ENCODE peak calls at places on chromosomes 6 and 20, in ten cellular contexts. Z is AG08395; I is CD8-positive, alpha-beta T cell; L is HT-29; O is stimulated activated CD4-positive, alpha-beta T cell treated with anti-CD3 and anti-CD28 coated beads, Interleukin-2, amount 100 ng/mL, for 48 hours; Q is transverse colon; V is ELF-1; Y is globus pallidus; S is erythroblast; N is B cell. R is an unnamed sample.

GRCh38 chr20:5918856-5919633 is 31.3 kb downstream of the TRMT6 start:
- DNase-seq in S (no peak), Q (no peak), O (no peak), N (no peak), Z (peak), I (no peak), Y (no peak), V (peak), L (peak), R (peak)

GRCh38 chr6:19803331-19804330 is 33.5 kb upstream of the ID4 start:
- DNase-seq in L (no peak), Z (peak), Y (no peak), V (peak), S (no peak), N (no peak), O (no peak), I (no peak), Q (no peak), R (peak)

GRCh38 chr20:64164123-64164836 is at the start of gene MYT1:
- DNase-seq in I (no peak), L (peak), N (no peak), O (no peak), V (no peak), Y (no peak), Q (no peak), Z (no peak), S (no peak), R (peak)

GRCh38 chr20:19487420-19487819 is 270.6 kb upstream of the RIN2 start:
- DNase-seq in L (no peak), Z (no peak), V (no peak), N (no peak), I (no peak), Y (no peak), O (no peak), Q (no peak), S (no peak), R (no peak)

GRCh38 chr6:9484686-9485085 is 930.2 kb downstream of the TFAP2A start:
- DNase-seq in N (no peak), O (no peak), L (no peak), S (no peak), Q (no peak), V (no peak), I (no peak), Y (no peak), Z (no peak), R (no peak)

GRCh38 chr6:155177369-155177961 is 86.3 kb upstream of the CLDN20 start:
- DNase-seq in O (peak), V (no peak), Q (no peak), N (no peak), Z (peak), L (peak), I (no peak), Y (peak), S (peak), R (peak)

GRCh38 chr6:39051399-39052122 is 3.0 kb downstream of the GLP1R start:
- DNase-seq in Z (no peak), Q (no peak), L (no peak), S (no peak), V (no peak), Y (no peak), I (no peak), N (no peak), O (no peak), R (peak)

GRCh38 chr20:43961116-43961515 is 46.5 kb downstream of the TOX2 start:
- DNase-seq in L (no peak), O (no peak), Z (no peak), N (no peak), I (no peak), V (no peak), S (no peak), Q (no peak), Y (no peak), R (no peak)

GRCh38 chr20:63665708-63666107 is 7.6 kb downstream of the RTEL1 start:
- DNase-seq in S (no peak), Y (no peak), V (no peak), Z (no peak), Q (no peak), L (no peak), O (no peak), I (no peak), N (no peak), R (no peak)

GRCh38 chr20:32112862-32113261 is 3.3 kb downstream of the TM9SF4 start:
- DNase-seq in V (no peak), L (no peak), S (no peak), N (no peak), Z (no peak), O (no peak), Y (no peak), I (no peak), Q (peak), R (no peak)

GRCh38 chr6:106220485-106220884 is 105.1 kb downstream of the ATG5 start:
- DNase-seq in V (no peak), Y (no peak), Q (no peak), O (no peak), I (no peak), L (no peak), N (no peak), Z (no peak), S (no peak), R (no peak)

GRCh38 chr20:62323980-62324906 is 21.4 kb downstream of the ADRM1 start:
- DNase-seq in V (no peak), S (no peak), Y (no peak), Q (no peak), Z (no peak), N (no peak), I (peak), L (no peak), O (no peak), R (no peak)

GRCh38 chr6:122621638-122622037 is 11.4 kb downstream of the PKIB start:
- DNase-seq in N (no peak), S (no peak), L (no peak), Q (no peak), V (no peak), O (no peak), Z (no peak), I (no peak), Y (no peak), R (no peak)

GRCh38 chr6:25173951-25174474 is 105.2 kb upstream of the CARMIL1 start:
- DNase-seq in S (no peak), Z (peak), O (no peak), V (no peak), N (no peak), L (peak), Y (no peak), Q (no peak), I (no peak), R (peak)

GRCh38 chr6:169959129-169960002 is 207.9 kb downstream of the ERMARD start:
- DNase-seq in N (peak), S (no peak), Z (no peak), I (peak), O (no peak), V (no peak), L (peak), Y (no peak), Q (peak), R (peak)

GRCh38 chr6:27924179-27924578 is 12.0 kb upstream of the OR2B2 start:
- DNase-seq in O (no peak), I (no peak), N (no peak), S (no peak), V (no peak), L (no peak), Z (no peak), Q (no peak), Y (no peak), R (no peak)

GRCh38 chr6:112780498-112781096 is 433.5 kb downstream of the RFPL4B start:
- DNase-seq in S (peak), L (peak), Y (peak), V (peak), N (peak), O (peak), Q (peak), Z (peak), I (no peak), R (peak)

GRCh38 chr20:61662946-61663460 is 402.7 kb downstream of the TAF4 start:
- DNase-seq in L (no peak), I (no peak), O (no peak), Y (peak), Z (no peak), Q (no peak), S (no peak), V (no peak), N (no peak), R (no peak)

GRCh38 chr6:30411515-30412207 is 66.7 kb downstream of the RPP21 start:
- DNase-seq in O (peak), Y (peak), L (peak), Z (no peak), I (peak), S (peak), N (peak), Q (peak), V (peak), R (no peak)

GRCh38 chr20:37574199-37574890 is 46.7 kb upstream of the BLCAP start:
- DNase-seq in V (no peak), L (no peak), Y (no peak), Q (no peak), Z (peak), O (no peak), I (no peak), N (no peak), S (no peak), R (peak)

GRCh38 chr6:35392111-35392702 is 49.8 kb downstream of the PPARD start:
- DNase-seq in S (no peak), Z (no peak), O (no peak), L (peak), Q (peak), I (no peak), Y (no peak), N (no peak), V (no peak), R (no peak)

GRCh38 chr6:73418081-73418741 is 23.6 kb downstream of the DDX43 start:
- DNase-seq in I (no peak), S (peak), L (no peak), O (no peak), N (no peak), V (no peak), Z (no peak), Q (no peak), Y (no peak), R (peak)

GRCh38 chr20:32507998-32508774 is 76.9 kb downstream of the NOL4L start:
- DNase-seq in V (no peak), Y (no peak), Z (no peak), L (no peak), O (no peak), N (no peak), Q (no peak), I (no peak), S (no peak), R (peak)

GRCh38 chr20:57654363-57654997 is 34.3 kb upstream of the ZBP1 start:
- DNase-seq in V (peak), Q (peak), N (peak), L (peak), S (peak), O (peak), Y (peak), Z (peak), I (peak), R (peak)

GRCh38 chr20:47566269-47566668 is 64.6 kb downstream of the NCOA3 start:
- DNase-seq in N (no peak), V (no peak), Z (no peak), I (no peak), Q (no peak), Y (no peak), S (peak), L (no peak), O (no peak), R (no peak)

GRCh38 chr6:40909811-40910210 is 129.2 kb downstream of the UNC5CL start:
- DNase-seq in O (no peak), L (no peak), Z (no peak), V (no peak), I (no peak), Y (no peak), Q (no peak), N (no peak), S (no peak), R (no peak)

GRCh38 chr6:128848169-128848935 is 34.6 kb upstream of the LAMA2 start:
- DNase-seq in S (no peak), L (no peak), V (peak), I (no peak), Q (no peak), O (no peak), Y (peak), Z (no peak), N (no peak), R (no peak)

GRCh38 chr20:13037727-13038126 is 29.0 kb downstream of the SPTLC3 start:
- DNase-seq in Y (no peak), V (no peak), S (no peak), N (no peak), O (no peak), Z (peak), L (no peak), Q (no peak), I (no peak), R (no peak)

GRCh38 chr6:89413006-89413400 is 930 bp upstream of the RRAGD start:
- DNase-seq in Y (no peak), Q (peak), V (no peak), I (no peak), N (no peak), L (no peak), Z (no peak), O (no peak), S (no peak), R (no peak)

GRCh38 chr6:137259349-137259748 is 40.2 kb upstream of the IFNGR1 start:
- DNase-seq in L (peak), N (no peak), Q (no peak), V (no peak), S (no peak), O (no peak), I (no peak), Y (no peak), Z (no peak), R (no peak)

GRCh38 chr6:100176951-100177710 is 183.1 kb upstream of the MCHR2 start:
- DNase-seq in Q (no peak), Z (no peak), N (no peak), I (no peak), S (no peak), O (no peak), L (no peak), Y (no peak), V (no peak), R (no peak)

GRCh38 chr6:107956586-107957164 is 1.3 kb downstream of the SEC63 start:
- DNase-seq in L (peak), Z (peak), Y (peak), O (no peak), V (no peak), N (no peak), I (no peak), Q (no peak), S (peak), R (peak)

GRCh38 chr6:33613146-33613793 is 7.9 kb upstream of the ITPR3 start:
- DNase-seq in S (no peak), L (no peak), N (no peak), O (no peak), I (no peak), Q (no peak), V (no peak), Z (peak), Y (no peak), R (peak)

GRCh38 chr20:18056174-18057105 is 1.3 kb downstream of the OVOL2 start:
- DNase-seq in Y (no peak), Z (no peak), N (no peak), Q (peak), I (no peak), L (peak), V (peak), S (no peak), O (no peak), R (no peak)

GRCh38 chr6:166162599-166163342 is 4.9 kb downstream of the TBXT start:
- DNase-seq in I (no peak), Z (no peak), Q (no peak), V (no peak), Y (no peak), L (no peak), N (no peak), S (no peak), O (no peak), R (peak)

GRCh38 chr6:161486326-161486725 is 212.5 kb upstream of the AGPAT4 start:
- DNase-seq in V (no peak), I (no peak), Z (peak), Y (no peak), O (no peak), N (no peak), S (no peak), L (no peak), Q (no peak), R (peak)

GRCh38 chr20:60477958-60478357 is 519.7 kb downstream of the CDH26 start:
- DNase-seq in Z (no peak), I (no peak), L (no peak), Y (peak), N (no peak), Q (no peak), V (no peak), S (no peak), O (no peak), R (no peak)